ENCODE peak calls at places on chromosome 1, in four cellular contexts. Z, H, M and N are unnamed samples.

GRCh38 chr1:215426101-215426500 is 141.0 kb upstream of the KCTD3 start:
- DNase-seq in Z (no peak), H (no peak), M (no peak), N (no peak)

GRCh38 chr1:247118946-247119446 is 14.8 kb upstream of the ZNF669 start:
- DNase-seq in Z (peak; percentile 93), H (no peak), M (peak; percentile 94), N (peak; percentile 89)

GRCh38 chr1:27623327-27624212 is 11.4 kb downstream of the FGR start:
- DNase-seq in Z (no peak), H (no peak), M (no peak), N (no peak)

GRCh38 chr1:57987507-57987906 is 559.0 kb downstream of the OMA1 start:
- DNase-seq in Z (no peak), H (no peak), M (no peak), N (no peak)

GRCh38 chr1:32538887-32539583 is at the start of gene ZBTB8A:
- DNase-seq in Z (peak; percentile 15), H (peak; percentile 52), M (peak; percentile 77), N (peak; percentile 67)

GRCh38 chr1:225480825-225481434 is 53.1 kb upstream of the LBR start:
- DNase-seq in Z (no peak), H (no peak), M (peak; percentile 73), N (peak; percentile 84)

GRCh38 chr1:113747376-113747775 is 11.9 kb downstream of the PHTF1 start:
- DNase-seq in Z (no peak), H (peak; percentile 36), M (no peak), N (no peak)

GRCh38 chr1:173916667-173917066 is 460 bp downstream of the SERPINC1 start:
- DNase-seq in Z (no peak), H (no peak), M (no peak), N (no peak)

GRCh38 chr1:19878637-19878985 is 3.6 kb upstream of the OTUD3 start:
- DNase-seq in Z (no peak), H (no peak), M (no peak), N (no peak)

GRCh38 chr1:115838805-115839705 is 1.9 kb downstream of the NHLH2 start:
- DNase-seq in Z (no peak), H (no peak), M (peak; percentile 78), N (peak; percentile 77)

GRCh38 chr1:25616932-25617625 is 488 bp downstream of the MAN1C1 start:
- DNase-seq in Z (no peak), H (no peak), M (no peak), N (no peak)

GRCh38 chr1:167708940-167709389 is 12.8 kb upstream of the MPZL1 start:
- DNase-seq in Z (no peak), H (no peak), M (peak; percentile 38), N (no peak)

GRCh38 chr1:52733368-52733767 is 7.1 kb downstream of the ZYG11B start:
- DNase-seq in Z (no peak), H (no peak), M (no peak), N (no peak)
- H3K56ac ChIP-seq in Z (no peak overlapping the region), H (no peak overlapping the region), M (no peak overlapping the region), N (no peak overlapping the region)

DNA sequence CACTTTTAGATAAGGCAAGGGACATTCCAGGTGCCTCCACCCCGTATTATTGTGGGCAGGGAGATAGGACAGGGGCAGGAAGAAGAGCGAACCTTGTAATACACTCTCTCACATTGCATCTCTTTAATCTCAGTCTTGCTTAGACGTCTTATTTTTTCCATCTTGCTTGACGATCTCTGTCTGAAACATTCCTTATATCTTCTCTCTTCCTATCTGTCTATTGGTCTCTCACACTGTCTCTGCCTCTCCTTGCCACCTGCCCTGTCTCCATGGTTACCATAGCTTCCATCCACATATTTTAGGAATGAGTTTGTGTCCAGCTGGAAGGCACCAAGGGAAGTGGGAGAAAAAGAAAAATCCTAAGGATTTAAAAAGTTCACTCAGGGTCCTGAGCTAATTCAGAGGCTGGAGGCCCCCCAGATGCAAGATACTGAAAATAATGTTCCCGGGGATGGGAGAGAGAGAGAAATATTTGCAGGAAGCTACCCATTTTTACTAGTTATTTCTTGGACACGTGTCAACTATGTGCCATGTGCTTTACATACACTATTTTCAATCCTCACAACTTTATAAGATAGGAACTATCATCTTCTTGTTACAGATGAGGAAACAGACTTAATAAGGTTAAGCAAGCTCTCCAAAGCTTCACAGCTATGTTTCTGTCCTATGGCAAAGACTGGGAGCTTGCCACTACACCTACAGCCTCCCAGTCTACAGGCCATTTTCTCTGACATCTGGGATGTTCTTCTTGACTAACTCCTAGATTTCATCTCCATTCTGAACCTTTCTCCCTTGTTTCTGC is 956 bp downstream of the ANKRD34A start:
- DNase-seq in Z (no peak), H (peak; percentile 85), M (peak; percentile 54), N (no peak)
- H3K4me2 ChIP-seq in Z (peak overlapping the region; percentile 74), H (peak overlapping the region; percentile 88), M (peak overlapping the region; percentile 64), N (peak overlapping the region; percentile 75)

GRCh38 chr1:234845097-234845660 is 235.2 kb upstream of the IRF2BP2 start:
- DNase-seq in Z (no peak), H (no peak), M (no peak), N (no peak)

GRCh38 chr1:234841710-234842231 is 231.8 kb upstream of the IRF2BP2 start:
- DNase-seq in Z (no peak), H (peak; percentile 30), M (no peak), N (no peak)

GRCh38 chr1:234844479-234845031 is 234.6 kb upstream of the IRF2BP2 start:
- DNase-seq in Z (no peak), H (peak; percentile 64), M (no peak), N (no peak)

GRCh38 chr1:234840843-234841242 is 230.9 kb upstream of the IRF2BP2 start:
- DNase-seq in Z (no peak), H (no peak), M (no peak), N (no peak)

DNA sequence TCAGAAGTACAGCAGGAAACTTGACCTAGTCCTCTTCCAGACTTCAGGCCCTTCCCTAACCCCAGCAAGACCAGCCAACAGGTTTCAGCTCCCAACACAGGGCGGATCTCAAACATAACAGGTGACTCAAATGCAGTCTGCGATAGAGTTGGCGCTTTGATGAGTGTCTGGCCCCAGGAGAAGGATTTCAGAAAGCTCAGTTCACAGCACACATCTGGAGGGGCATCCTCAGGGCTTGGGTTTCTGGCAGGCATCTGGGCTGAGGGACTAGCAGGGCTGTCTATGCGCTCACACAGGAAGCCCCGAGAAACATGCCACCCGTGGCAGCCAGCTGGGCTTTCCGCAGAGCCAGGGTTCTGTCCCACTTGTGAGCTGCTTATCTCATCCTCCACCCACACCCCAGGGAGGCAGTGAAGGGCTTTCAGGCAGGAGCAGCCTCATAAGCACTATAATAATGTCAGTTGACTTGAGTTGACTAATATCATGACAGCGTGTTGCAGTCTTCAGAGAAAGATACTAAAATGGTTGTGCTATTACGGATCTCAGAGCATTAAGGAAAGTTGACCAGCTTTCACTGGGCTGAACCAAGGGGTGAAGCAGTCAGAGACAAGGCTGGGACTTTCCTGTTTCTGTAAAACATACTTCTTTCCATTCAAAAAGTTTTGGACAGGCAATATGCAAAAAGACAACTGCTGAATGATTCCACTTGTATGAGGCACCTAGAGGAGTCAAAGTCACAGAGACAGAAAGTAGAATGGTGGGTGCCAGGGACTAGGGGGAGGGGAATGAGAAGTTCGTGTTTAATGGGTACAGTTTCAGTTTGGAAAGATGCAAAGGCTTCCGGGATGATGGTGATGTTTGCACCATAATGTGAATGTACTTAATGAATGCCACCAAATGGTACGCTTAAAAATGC is 233.0 kb upstream of the IRF2BP2 start:
- DNase-seq in Z (no peak), H (peak; percentile 27), M (no peak), N (no peak)
- H3K18ac ChIP-seq in Z (no peak overlapping the region), H (no peak overlapping the region), M (no peak overlapping the region), N (no peak overlapping the region)

DNA sequence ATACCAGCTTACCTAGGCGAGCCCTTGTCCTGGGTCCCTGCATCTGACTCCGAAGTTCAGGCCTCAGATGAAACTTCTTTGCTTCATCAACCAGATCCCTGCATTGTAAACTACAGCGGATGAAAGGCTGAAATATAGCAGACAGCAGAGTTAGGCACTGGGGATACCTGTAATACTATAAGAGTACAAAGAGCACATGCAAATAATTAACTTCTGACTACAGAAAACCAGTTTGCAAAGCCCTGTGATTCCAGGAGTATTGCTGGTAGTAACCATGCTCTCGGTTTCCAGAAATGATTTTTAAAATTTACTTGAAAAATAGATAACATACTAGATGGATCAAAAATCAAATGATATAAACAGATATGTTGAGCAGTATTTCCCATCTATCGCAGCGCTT is 18.0 kb downstream of the KLHL12 start:
- DNase-seq in Z (no peak), H (no peak), M (no peak), N (no peak)
- H3K56ac ChIP-seq in Z (no peak overlapping the region), H (no peak overlapping the region), M (no peak overlapping the region), N (no peak overlapping the region)

GRCh38 chr1:35085421-35085820 is 6.2 kb downstream of the ZMYM1 start:
- DNase-seq in Z (no peak), H (no peak), M (no peak), N (no peak)
- H3K4me2 ChIP-seq in Z (no peak overlapping the region), H (no peak overlapping the region), M (no peak overlapping the region), N (no peak overlapping the region)

GRCh38 chr1:39157304-39157703 is 47.2 kb upstream of the MACF1 start:
- DNase-seq in Z (no peak), H (no peak), M (no peak), N (no peak)

GRCh38 chr1:39160703-39161102 is 43.8 kb upstream of the MACF1 start:
- DNase-seq in Z (no peak), H (no peak), M (no peak), N (no peak)

GRCh38 chr1:39158330-39159086 is 46.0 kb upstream of the MACF1 start:
- DNase-seq in Z (no peak), H (peak; percentile 74), M (peak; percentile 81), N (peak; percentile 84)

GRCh38 chr1:39163469-39163868 is 41.0 kb upstream of the MACF1 start:
- DNase-seq in Z (no peak), H (no peak), M (no peak), N (no peak)

DNA sequence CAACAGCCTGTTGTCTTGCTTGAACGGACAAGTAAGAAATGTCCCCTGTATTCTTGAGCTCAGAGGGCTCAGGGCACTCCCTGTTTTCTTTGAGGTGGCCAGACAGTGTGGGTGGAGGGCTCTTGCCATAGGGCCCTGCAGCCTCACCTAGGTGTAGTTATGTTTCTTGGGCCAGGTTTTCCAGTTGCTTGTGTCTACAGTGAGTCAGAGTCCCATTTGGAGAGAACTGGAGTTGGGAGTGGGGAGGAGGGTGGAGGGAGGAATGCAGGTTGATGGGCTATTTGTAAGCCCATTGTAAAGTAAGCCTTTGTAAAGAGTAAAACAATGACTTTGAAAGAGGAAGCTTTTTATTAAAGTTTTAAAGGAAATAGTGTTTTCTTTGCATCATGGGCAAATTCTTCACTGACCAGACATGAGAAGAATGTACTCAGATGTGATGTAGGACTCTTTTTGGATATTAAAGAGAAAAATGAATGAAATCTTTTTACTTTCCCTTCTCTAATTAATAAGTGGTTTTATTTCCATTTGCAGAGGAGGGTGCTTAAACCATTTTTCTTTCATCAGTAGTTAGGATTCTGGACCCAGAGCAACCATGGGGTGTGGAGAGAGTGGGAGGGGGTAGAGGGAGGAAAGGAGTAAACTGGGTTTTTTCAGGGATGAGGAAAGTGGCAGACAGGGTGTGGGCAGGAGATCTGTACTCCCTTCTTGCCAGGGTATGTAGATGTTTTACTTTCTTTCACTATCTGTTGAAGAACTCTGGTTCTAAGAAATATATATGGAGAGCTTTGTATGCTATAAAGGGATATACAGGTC is 45.1 kb upstream of the MACF1 start:
- DNase-seq in Z (no peak), H (peak; percentile 48), M (peak; percentile 81), N (peak; percentile 64)
- H3K18ac ChIP-seq in Z (peak overlapping the region; percentile 80), H (peak overlapping the region; percentile 78), M (peak overlapping the region; percentile 31), N (peak overlapping the region; percentile 37)

GRCh38 chr1:179337343-179337742 is 28.4 kb upstream of the AXDND1 start:
- DNase-seq in Z (no peak), H (no peak), M (no peak), N (no peak)
- H3K56ac ChIP-seq in Z (no peak overlapping the region), H (no peak overlapping the region), M (no peak overlapping the region), N (no peak overlapping the region)